ENCODE peak calls at places on chromosomes 5 and 9, in seven cellular contexts. X is H4; F is activated naive CD4-positive, alpha-beta T cell treated with anti-CD3 and anti-CD28 coated beads, Interleukin-2, amount 50 U/mL, for 16 hours; R is effector memory CD4-positive, alpha-beta T cell; Z is cardiac fibroblast; K is aorta; N is left ventricle myocardium superior. L is an unnamed sample.

GRCh38 chr5:143796110-143796509 is 15.9 kb upstream of the HMHB1 start:
- DNase-seq in X (no peak), F (no peak), R (no peak), Z (peak), K (no peak), N (no peak), L (no peak)

GRCh38 chr5:83059341-83059740 is 17.9 kb downstream of the TMEM167A start:
- DNase-seq in X (no peak), F (no peak), R (no peak), Z (no peak), K (no peak), N (no peak), L (no peak)

GRCh38 chr9:88775037-88775471 is 216.2 kb upstream of the S1PR3 start:
- DNase-seq in X (peak), F (no peak), R (no peak), Z (peak), K (no peak), N (no peak), L (no peak)

GRCh38 chr5:1437876-1438559 is 7.2 kb downstream of the SLC6A3 start:
- DNase-seq in X (no peak), F (no peak), R (no peak), Z (no peak), K (no peak), N (no peak), L (no peak)

GRCh38 chr9:131043646-131044045 is 34.7 kb downstream of the LAMC3 start:
- DNase-seq in X (no peak), F (no peak), R (no peak), Z (no peak), K (no peak), N (no peak), L (no peak)

GRCh38 chr9:129406278-129407225 is 214.3 kb downstream of the C9orf50 start:
- DNase-seq in X (peak), F (no peak), R (no peak), Z (no peak), K (peak), N (peak), L (no peak)

GRCh38 chr5:110738812-110739651 is at the start of gene SLC25A46:
- DNase-seq in X (peak), F (peak), R (peak), Z (peak), K (peak), N (peak), L (peak)

GRCh38 chr9:93890436-93890935 is 64.7 kb downstream of the BARX1 start:
- DNase-seq in X (no peak), F (no peak), R (no peak), Z (no peak), K (no peak), N (no peak), L (no peak)

GRCh38 chr5:102715405-102715804 is 39.7 kb upstream of the PAM start:
- DNase-seq in X (peak), F (no peak), R (no peak), Z (peak), K (no peak), N (no peak), L (no peak)

GRCh38 chr5:26572486-26572885 is 465.9 kb downstream of the CDH9 start:
- DNase-seq in X (no peak), F (no peak), R (no peak), Z (no peak), K (no peak), N (no peak), L (no peak)

GRCh38 chr5:180591249-180591887 is at the start of gene SCGB3A1:
- DNase-seq in X (no peak), F (no peak), R (no peak), Z (peak), K (no peak), N (no peak), L (no peak)

GRCh38 chr5:14327624-14328023 is 184.5 kb downstream of the TRIO start:
- DNase-seq in X (no peak), F (no peak), R (no peak), Z (peak), K (no peak), N (no peak), L (no peak)

GRCh38 chr5:40834391-40834848 is 602 bp downstream of the RPL37 start:
- DNase-seq in X (peak), F (peak), R (peak), Z (peak), K (peak), N (no peak), L (peak)

GRCh38 chr5:83149671-83150070 is 72.3 kb downstream of the XRCC4 start:
- DNase-seq in X (no peak), F (no peak), R (no peak), Z (peak), K (no peak), N (no peak), L (no peak)

GRCh38 chr5:98564836-98565235 is 208.6 kb upstream of the RGMB start:
- DNase-seq in X (no peak), F (no peak), R (no peak), Z (no peak), K (no peak), N (no peak), L (no peak)

GRCh38 chr9:137294684-137295312 is 7.3 kb downstream of the NRARP start:
- DNase-seq in X (peak), F (peak), R (no peak), Z (peak), K (no peak), N (peak), L (no peak)

GRCh38 chr9:124126571-124127289 is 115.2 kb downstream of the LHX2 start:
- DNase-seq in X (peak), F (peak), R (peak), Z (peak), K (peak), N (peak), L (peak)

GRCh38 chr9:95107001-95107749 is 210.3 kb downstream of the FANCC start:
- DNase-seq in X (no peak), F (no peak), R (no peak), Z (peak), K (peak), N (no peak), L (no peak)

GRCh38 chr9:93673271-93673843 is 97.0 kb downstream of the PHF2 start:
- DNase-seq in X (no peak), F (peak), R (no peak), Z (peak), K (peak), N (peak), L (no peak)

GRCh38 chr9:29044959-29045358 is 1471.7 kb upstream of the C9orf72 start:
- DNase-seq in X (peak), F (no peak), R (no peak), Z (peak), K (no peak), N (no peak), L (no peak)

GRCh38 chr9:134341306-134341705 is 15.1 kb downstream of the RXRA start:
- DNase-seq in X (no peak), F (no peak), R (no peak), Z (no peak), K (peak), N (peak), L (no peak)

GRCh38 chr9:137077010-137077747 is at the start of gene UAP1L1:
- DNase-seq in X (peak), F (peak), R (peak), Z (peak), K (peak), N (peak), L (peak)

GRCh38 chr9:126777733-126778132 is 27.1 kb upstream of the ZBTB43 start:
- DNase-seq in X (no peak), F (no peak), R (no peak), Z (no peak), K (no peak), N (no peak), L (no peak)

GRCh38 chr9:27499481-27499880 is 24.6 kb upstream of the IFNK start:
- DNase-seq in X (peak), F (no peak), R (no peak), Z (peak), K (no peak), N (no peak), L (no peak)

GRCh38 chr9:20357207-20357503 is 265.1 kb downstream of the MLLT3 start:
- DNase-seq in X (no peak), F (no peak), R (no peak), Z (no peak), K (no peak), N (no peak), L (no peak)

L was measured in T-helper 22 cell.